ENCODE peak calls at places on chromosomes 4 and X, in eight cellular contexts. Q, V, D, A, O, M, B and H are unnamed samples.

GRCh38 chr4:6041794-6042193 is 23.6 kb upstream of the C4orf50 start:
- DNase-seq in Q (peak; percentile 13), V (no peak), D (no peak), A (no peak), O (no peak), M (no peak), B (no peak), H (no peak)

GRCh38 chr4:105283501-105283900 is 136.8 kb downstream of the TET2 start:
- DNase-seq in Q (no peak), V (no peak), D (no peak), A (no peak), O (no peak), M (no peak), B (no peak), H (no peak)

GRCh38 chr4:170853422-170854021 is 763.8 kb upstream of the AADAT start:
- DNase-seq in Q (peak; percentile 73), V (peak; percentile 61), D (no peak), A (peak; percentile 19), O (peak; percentile 15), M (peak; percentile 7), B (no peak), H (peak; percentile 4)

GRCh38 chr4:77040265-77040664 is 35.5 kb downstream of the CCNI start:
- DNase-seq in Q (no peak), V (no peak), D (no peak), A (no peak), O (no peak), M (no peak), B (no peak), H (no peak)

GRCh38 chrX:8724176-8724757 is 7.7 kb downstream of the ANOS1 start:
- DNase-seq in Q (no peak), V (peak; percentile 58), D (no peak), A (no peak), O (no peak), M (no peak), B (no peak), H (no peak)

GRCh38 chrX:119654112-119654531 is 38.8 kb downstream of the SEPTIN6 start:
- DNase-seq in Q (no peak), V (no peak), D (peak; percentile 64), A (no peak), O (no peak), M (peak; percentile 53), B (no peak), H (no peak)

GRCh38 chrX:55142919-55143310 is 54.1 kb downstream of the PAGE2 start:
- DNase-seq in Q (no peak), V (no peak), D (no peak), A (no peak), O (no peak), M (no peak), B (no peak), H (no peak)

GRCh38 chrX:9767375-9767774 is 1.7 kb upstream of the GPR143 start:
- DNase-seq in Q (no peak), V (peak; percentile 50), D (no peak), A (peak; percentile 31), O (no peak), M (no peak), B (no peak), H (no peak)

GRCh38 chrX:16196829-16197228 is 29.5 kb downstream of the MAGEB17 start:
- DNase-seq in Q (no peak), V (no peak), D (no peak), A (no peak), O (peak; percentile 4), M (no peak), B (no peak), H (no peak)

GRCh38 chrX:9278475-9279270 is 186.2 kb upstream of the TBL1X start:
- DNase-seq in Q (no peak), V (no peak), D (no peak), A (no peak), O (no peak), M (no peak), B (no peak), H (no peak)

GRCh38 chrX:154348646-154349358 is 25.6 kb downstream of the FLNA start:
- DNase-seq in Q (no peak), V (no peak), D (no peak), A (no peak), O (no peak), M (no peak), B (no peak), H (no peak)
- H3K27ac ChIP-seq in Q (no peak overlapping the region), V (no peak overlapping the region), D (peak overlapping the region; percentile 46), A (no peak overlapping the region), O (no peak overlapping the region), M (no peak overlapping the region), B (peak overlapping the region; percentile 97), H (no peak overlapping the region)

DNA sequence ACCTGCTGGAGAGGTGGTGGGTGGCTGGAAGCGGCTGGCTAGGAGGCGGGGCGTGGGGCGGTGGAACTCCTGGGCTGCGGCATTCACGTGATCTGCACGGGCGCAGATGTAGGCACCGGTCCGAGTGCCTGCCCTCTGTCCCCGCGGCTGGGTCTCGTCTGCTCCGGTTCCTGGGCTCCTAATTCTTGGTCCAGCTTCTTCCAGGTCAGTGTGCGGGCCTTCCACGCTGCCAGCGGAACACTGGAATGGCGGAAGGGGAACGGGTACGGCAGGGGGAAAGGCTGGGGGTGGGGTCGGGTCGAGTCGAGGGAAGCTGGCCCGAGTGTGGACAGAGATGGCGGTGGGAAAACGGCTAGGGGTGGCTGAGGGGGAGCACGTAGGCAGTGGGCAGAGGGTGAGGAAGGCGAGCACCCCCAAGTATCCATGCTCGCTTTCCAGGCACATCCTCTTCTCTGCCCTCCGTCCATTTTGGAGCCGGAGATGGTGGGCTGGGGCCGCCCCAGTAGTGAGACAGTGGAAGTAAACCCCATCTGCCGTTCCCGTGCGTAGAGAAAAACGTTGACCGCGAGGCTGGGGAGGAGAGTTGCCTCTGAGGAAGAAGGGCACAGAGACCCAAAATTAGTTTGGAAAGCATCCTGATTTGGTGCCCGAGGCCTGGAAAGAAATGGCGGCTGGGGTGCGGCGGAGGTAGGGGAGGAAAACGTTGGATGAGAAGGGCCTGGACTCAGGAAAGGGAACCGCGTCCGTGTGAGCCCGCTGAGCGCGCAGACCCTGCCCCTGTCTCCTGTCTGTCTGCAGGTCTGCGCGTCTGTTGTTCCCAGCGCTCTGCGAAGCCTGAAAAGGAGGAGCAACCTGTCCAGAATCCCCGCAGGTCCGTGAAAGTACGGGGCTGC is at the start of gene TCEAL4:
- DNase-seq in Q (peak; percentile 86), V (peak; percentile 72), D (no peak), A (no peak), O (no peak), M (peak; percentile 56), B (no peak), H (no peak)
- H3K27ac ChIP-seq in Q (no peak within 1 kb of the TSS), V (no peak within 1 kb of the TSS), D (peak within 1 kb of the TSS; percentile 90), A (peak within 1 kb of the TSS; percentile 43), O (no peak within 1 kb of the TSS), M (peak within 1 kb of the TSS; percentile 84), B (peak within 1 kb of the TSS; percentile 88), H (peak within 1 kb of the TSS; percentile 89)

GRCh38 chrX:11438380-11438723 is 145.1 kb downstream of the AMELX start:
- DNase-seq in Q (no peak), V (no peak), D (no peak), A (no peak), O (no peak), M (no peak), B (no peak), H (no peak)
- H3K27ac ChIP-seq in Q (no peak overlapping the region), V (no peak overlapping the region), D (peak overlapping the region; percentile 18), A (no peak overlapping the region), O (peak overlapping the region; percentile 82), M (peak overlapping the region; percentile 24), B (peak overlapping the region; percentile 73), H (no peak overlapping the region)

DNA sequence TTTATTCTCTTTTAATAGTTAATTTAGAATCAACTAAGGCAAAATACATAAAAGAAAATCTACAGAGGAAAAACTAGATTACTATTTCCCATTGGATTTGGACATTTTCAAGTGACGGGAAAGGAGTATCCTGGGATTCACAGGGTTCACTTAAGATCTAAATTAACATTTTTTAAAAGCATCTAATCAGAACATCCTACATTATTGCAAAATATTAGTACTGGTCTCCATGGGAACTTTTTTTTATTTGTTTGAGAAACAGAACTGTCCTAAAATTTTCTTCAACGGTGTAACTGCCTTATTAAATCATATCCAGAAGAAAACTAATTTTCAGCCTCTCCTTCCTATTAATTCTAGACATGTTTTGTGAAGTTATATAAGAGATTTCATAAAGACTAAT is 69.7 kb downstream of the METTL14 start:
- DNase-seq in Q (no peak), V (no peak), D (no peak), A (no peak), O (no peak), M (no peak), B (no peak), H (no peak)
- H3K27ac ChIP-seq in Q (peak overlapping the region; percentile 67), V (peak overlapping the region; percentile 97), D (peak overlapping the region; percentile 49), A (no peak overlapping the region), O (no peak overlapping the region), M (no peak overlapping the region), B (peak overlapping the region; percentile 76), H (no peak overlapping the region)

DNA sequence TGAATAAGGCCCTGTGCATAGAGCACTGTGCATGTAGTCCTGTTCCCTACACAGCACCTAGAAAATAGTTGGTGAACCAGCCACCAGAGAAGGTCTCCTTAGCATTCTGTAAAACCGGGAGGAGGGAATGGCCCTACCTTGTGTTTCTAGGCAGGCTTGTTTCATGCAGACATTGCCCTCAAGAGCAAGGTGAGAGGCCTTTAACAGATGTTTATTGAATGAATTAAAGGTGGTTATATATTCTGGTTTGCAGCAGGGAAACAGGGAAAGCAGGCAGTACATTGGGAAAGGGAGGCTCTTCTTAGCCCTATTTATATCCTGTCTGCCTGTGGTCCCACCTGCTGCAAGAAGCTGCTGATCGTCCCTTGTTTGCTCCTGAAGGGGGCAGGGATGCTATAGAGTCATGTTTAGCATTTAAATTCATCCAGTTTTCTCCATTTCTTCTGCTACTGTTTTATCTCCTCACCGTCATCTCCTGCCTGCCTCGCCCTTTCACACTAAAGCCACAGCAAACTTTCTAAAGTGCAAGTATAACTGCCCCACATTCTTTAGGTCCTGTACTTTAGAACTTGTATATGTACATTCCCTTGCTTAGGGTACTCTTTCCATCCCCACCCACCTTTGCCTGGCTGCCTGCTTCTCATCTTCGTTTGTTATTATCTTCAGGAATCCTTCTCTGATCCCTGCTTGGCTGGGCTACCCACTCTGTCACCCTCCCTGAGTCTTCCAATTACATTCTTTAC is 60.3 kb downstream of the EGF start:
- DNase-seq in Q (no peak), V (no peak), D (no peak), A (peak; percentile 21), O (no peak), M (no peak), B (no peak), H (no peak)
- H3K27ac ChIP-seq in Q (no peak overlapping the region), V (no peak overlapping the region), D (no peak overlapping the region), A (peak overlapping the region; percentile 27), O (no peak overlapping the region), M (no peak overlapping the region), B (no peak overlapping the region), H (no peak overlapping the region)

GRCh38 chr4:2931765-2932560 is 31.2 kb downstream of the NOP14 start:
- DNase-seq in Q (peak; percentile 86), V (peak; percentile 93), D (no peak), A (no peak), O (no peak), M (no peak), B (no peak), H (no peak)

GRCh38 chr4:2934077-2934812 is 29.0 kb downstream of the NOP14 start:
- DNase-seq in Q (peak; percentile 90), V (peak; percentile 78), D (peak; percentile 83), A (no peak), O (peak; percentile 92), M (peak; percentile 62), B (peak; percentile 94), H (no peak)

GRCh38 chr4:2932561-2932950 is 30.6 kb downstream of the NOP14 start:
- DNase-seq in Q (no peak), V (no peak), D (no peak), A (no peak), O (no peak), M (no peak), B (no peak), H (no peak)

GRCh38 chr4:2933566-2934076 is 29.6 kb downstream of the NOP14 start:
- DNase-seq in Q (peak; percentile 79), V (no peak), D (no peak), A (no peak), O (no peak), M (no peak), B (no peak), H (no peak)

GRCh38 chr4:2932951-2933565 is 30.1 kb downstream of the NOP14 start:
- DNase-seq in Q (peak; percentile 74), V (peak; percentile 76), D (no peak), A (no peak), O (no peak), M (no peak), B (no peak), H (no peak)
- H3K27ac ChIP-seq in Q (no peak overlapping the region), V (peak overlapping the region; percentile 81), D (peak overlapping the region; percentile 86), A (no peak overlapping the region), O (peak overlapping the region; percentile 64), M (peak overlapping the region; percentile 76), B (peak overlapping the region; percentile 96), H (peak overlapping the region; percentile 85)